ENCODE peak calls at places on chromosome 6, in four cellular contexts. H is K562, W is A549, G is WTC11. J is an unnamed sample.

GRCh38 chr6:1701668-1702353 is 92.1 kb downstream of the FOXC1 start:
- DNase-seq in H (no peak), W (no peak), G (no peak), J (no peak)

GRCh38 chr6:136511921-136512320 is 38.3 kb downstream of the MAP7 start:
- DNase-seq in H (no peak), W (no peak), G (no peak), J (no peak)

GRCh38 chr6:139378882-139379341 is 4.5 kb upstream of the CITED2 start:
- DNase-seq in H (peak), W (peak), G (no peak), J (peak)

GRCh38 chr6:34142046-34142445 is 3.8 kb downstream of the GRM4 start:
- DNase-seq in H (no peak), W (no peak), G (no peak), J (no peak)

GRCh38 chr6:115750292-115750691 is 310.4 kb downstream of the FRK start:
- DNase-seq in H (no peak), W (no peak), G (no peak), J (no peak)

GRCh38 chr6:81744136-81744535 is 8.3 kb downstream of the TENT5A start:
- DNase-seq in H (no peak), W (no peak), G (no peak), J (no peak)

GRCh38 chr6:160730911-160731310 is 28.9 kb downstream of the PLG start:
- DNase-seq in H (peak), W (peak), G (peak), J (peak)

GRCh38 chr6:7108964-7109836 is 1.4 kb downstream of the RREB1 start:
- DNase-seq in H (peak), W (peak), G (peak), J (peak)

GRCh38 chr6:9520417-9521151 is 894.3 kb downstream of the TFAP2A start:
- DNase-seq in H (no peak), W (no peak), G (no peak), J (no peak)

GRCh38 chr6:104014560-104014959 is 845.2 kb downstream of the HACE1 start:
- DNase-seq in H (no peak), W (no peak), G (no peak), J (no peak)

GRCh38 chr6:33668328-33668727 is 43.2 kb downstream of the UQCC2 start:
- DNase-seq in H (no peak), W (no peak), G (no peak), J (no peak)

GRCh38 chr6:19478273-19478672 is 358.9 kb upstream of the ID4 start:
- DNase-seq in H (no peak), W (no peak), G (no peak), J (no peak)

GRCh38 chr6:48087448-48087847 is 23.5 kb downstream of the PTCHD4 start:
- DNase-seq in H (no peak), W (no peak), G (no peak), J (no peak)

DNA sequence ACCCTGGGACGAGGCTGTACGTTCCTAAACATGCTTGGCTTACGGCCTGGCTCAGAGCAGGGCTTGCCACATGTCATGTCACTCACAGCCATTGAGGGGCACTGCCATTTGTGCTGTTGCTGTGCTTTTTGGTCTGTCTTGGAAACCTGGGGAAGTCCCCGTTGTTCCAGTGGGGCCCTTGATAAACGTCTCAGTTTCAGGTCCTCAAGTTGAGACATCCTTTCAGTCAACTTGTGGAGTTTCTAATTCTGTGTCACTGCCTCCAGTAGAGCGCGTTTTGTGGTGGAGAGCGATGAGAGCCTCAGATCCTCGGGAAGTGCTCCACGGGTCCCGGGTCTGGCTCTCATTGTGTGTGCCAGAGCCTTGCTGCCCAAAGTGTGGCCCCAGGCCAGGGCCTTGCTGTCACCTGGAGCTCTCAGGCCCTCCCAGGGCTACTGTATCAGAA is 43.0 kb upstream of the CCR6 start:
- DNase-seq in H (no peak), W (no peak), G (no peak), J (no peak)
- TF ChIP-seq NR3C1 in H (no peak), W (no peak), G (no peak), J (no peak)

DNA sequence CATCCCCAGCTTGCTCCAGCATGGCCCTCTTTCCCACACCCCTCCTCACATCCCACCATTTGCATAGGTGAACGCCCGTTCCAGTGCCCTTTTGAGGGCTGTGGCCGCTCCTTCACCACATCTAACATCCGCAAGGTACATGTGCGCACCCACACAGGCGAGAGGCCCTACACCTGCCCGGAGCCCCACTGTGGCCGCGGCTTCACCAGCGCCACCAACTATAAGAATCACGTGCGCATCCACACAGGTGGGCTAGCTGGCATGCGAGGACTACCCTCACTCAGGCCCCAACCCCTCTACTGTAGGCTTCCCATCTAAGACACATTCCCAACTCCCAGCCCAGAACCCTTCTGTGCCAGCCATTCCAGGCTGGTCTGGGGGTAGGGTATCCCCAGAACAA is 6.1 kb upstream of the DEF6 start:
- DNase-seq in H (no peak), W (no peak), G (no peak), J (no peak)
- TF ChIP-seq NR3C1 in H (no peak), W (no peak), G (no peak), J (no peak)

GRCh38 chr6:40722081-40722480 is 134.9 kb upstream of the LRFN2 start:
- DNase-seq in H (no peak), W (no peak), G (no peak), J (no peak)

GRCh38 chr6:40721252-40721936 is 134.2 kb upstream of the LRFN2 start:
- DNase-seq in H (no peak), W (no peak), G (no peak), J (no peak)

GRCh38 chr6:40720375-40720748 is 133.2 kb upstream of the LRFN2 start:
- DNase-seq in H (no peak), W (no peak), G (no peak), J (no peak)

GRCh38 chr6:40718401-40718800 is 131.2 kb upstream of the LRFN2 start:
- DNase-seq in H (no peak), W (no peak), G (no peak), J (no peak)

GRCh38 chr6:40719671-40720374 is 132.7 kb upstream of the LRFN2 start:
- DNase-seq in H (no peak), W (no peak), G (peak), J (no peak)
- TF ChIP-seq NR3C1 in H (no peak), W (no peak), G (no peak), J (no peak)

DNA sequence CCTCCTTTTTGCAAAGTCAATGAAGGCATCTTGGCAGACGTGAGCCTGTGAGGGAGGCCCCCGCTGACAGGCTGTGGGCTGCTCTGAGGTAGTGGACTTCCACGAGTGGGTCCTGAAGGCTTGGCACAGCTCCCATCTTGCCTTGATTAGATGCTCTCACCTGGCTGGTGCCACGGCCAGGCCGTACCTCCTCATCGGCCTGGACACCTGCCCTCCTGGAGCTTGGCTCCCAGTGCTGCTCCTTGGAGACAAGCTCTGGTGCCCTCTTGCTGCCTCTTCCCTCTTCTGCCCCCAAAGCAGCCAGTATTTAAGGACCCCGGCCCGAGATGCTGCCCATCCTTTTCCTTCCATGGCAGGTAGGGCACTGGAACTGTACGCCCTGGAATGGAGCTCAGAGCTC is 93.5 kb downstream of the ERMARD start:
- DNase-seq in H (no peak), W (no peak), G (no peak), J (no peak)
- TF ChIP-seq NR3C1 in H (no peak), W (no peak), G (no peak), J (no peak)

DNA sequence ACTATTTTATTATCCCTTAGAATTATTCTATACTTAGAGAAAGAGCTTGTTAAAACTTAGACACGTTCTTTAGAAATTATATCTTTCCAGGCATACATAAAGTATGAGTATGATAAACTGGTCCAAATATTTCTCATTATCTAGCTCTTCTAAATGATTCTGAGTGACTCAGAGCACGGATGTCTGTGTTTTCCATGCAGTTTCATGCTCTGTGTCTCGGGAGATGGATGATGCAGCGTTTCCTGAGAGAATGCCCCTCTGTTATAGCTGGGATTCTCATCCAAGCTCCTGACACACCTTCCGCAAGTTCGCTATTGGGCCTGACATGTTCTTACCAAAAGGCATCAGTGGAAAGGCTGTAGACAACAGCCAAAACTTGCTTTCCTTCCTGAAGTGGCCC is 19.3 kb downstream of the SIRT5 start:
- DNase-seq in H (no peak), W (no peak), G (no peak), J (no peak)
- TF ChIP-seq NR3C1 in H (no peak), W (no peak), G (no peak), J (no peak)

GRCh38 chr6:55901765-55902164 is 26.4 kb upstream of the BMP5 start:
- DNase-seq in H (no peak), W (no peak), G (no peak), J (no peak)

GRCh38 chr6:55902796-55903195 is 27.4 kb upstream of the BMP5 start:
- DNase-seq in H (no peak), W (no peak), G (no peak), J (no peak)

GRCh38 chr6:55892749-55893357 is 17.5 kb upstream of the BMP5 start:
- DNase-seq in H (no peak), W (no peak), G (no peak), J (no peak)

GRCh38 chr6:55895972-55896371 is 20.6 kb upstream of the BMP5 start:
- DNase-seq in H (no peak), W (no peak), G (no peak), J (no peak)

GRCh38 chr6:55898342-55898741 is 23.0 kb upstream of the BMP5 start:
- DNase-seq in H (no peak), W (no peak), G (no peak), J (no peak)
- TF ChIP-seq NR3C1 in H (no peak), W (no peak), G (no peak), J (no peak)

DNA sequence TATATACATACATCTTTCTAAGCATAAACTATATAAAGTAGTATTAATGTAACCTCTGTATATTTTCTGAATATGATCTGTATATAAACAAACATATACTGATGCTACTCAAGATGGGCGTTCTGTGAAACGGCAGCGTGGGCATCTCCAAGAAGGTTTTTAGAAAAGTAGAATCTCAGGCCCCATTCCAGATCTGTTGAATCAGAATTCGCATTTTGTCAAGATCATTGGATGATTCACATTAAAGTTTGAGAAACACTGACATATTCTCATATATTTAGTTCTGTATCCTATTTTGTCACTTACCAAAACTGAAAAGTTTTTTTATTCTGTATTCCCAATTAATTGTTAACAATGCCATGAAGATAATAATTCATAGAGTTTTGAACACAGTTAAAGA is 5.5 kb downstream of the C6orf141 start:
- DNase-seq in H (no peak), W (no peak), G (no peak), J (no peak)
- TF ChIP-seq NR3C1 in H (no peak), W (no peak), G (no peak), J (no peak)